ENCODE peak calls at places on chromosomes 7 and 10, in seven cellular contexts. One of them, this sample, is unnamed.

GRCh38 chr10:79379512-79380124 is 32.3 kb downstream of the PPIF start:
- DNase-seq in kidney tubule cell: no peak
- DNase-seq in upper lobe of right lung: no peak
- DNase-seq in CD4-positive, alpha-beta T cell: no peak
- DNase-seq in DMS153: no peak
- DNase-seq in activated T-cell treated with anti-CD3 and anti-CD28 coated beads for 48 hours: no peak
- DNase-seq in activated CD8-positive, alpha-beta T cell treated with anti-CD3 and anti-CD28 coated beads for 36 hours: no peak
- DNase-seq in this sample: no peak

GRCh38 chr10:108861181-108861754 is 1062.0 kb downstream of the XPNPEP1 start:
- DNase-seq in kidney tubule cell: no peak
- DNase-seq in upper lobe of right lung: no peak
- DNase-seq in CD4-positive, alpha-beta T cell: no peak
- DNase-seq in DMS153: no peak
- DNase-seq in activated T-cell treated with anti-CD3 and anti-CD28 coated beads for 48 hours: no peak
- DNase-seq in activated CD8-positive, alpha-beta T cell treated with anti-CD3 and anti-CD28 coated beads for 36 hours: no peak
- DNase-seq in this sample: no peak

GRCh38 chr7:9939171-9939570 is 1034.5 kb upstream of the PHF14 start:
- DNase-seq in kidney tubule cell: peak; percentile 30
- DNase-seq in upper lobe of right lung: no peak
- DNase-seq in CD4-positive, alpha-beta T cell: no peak
- DNase-seq in DMS153: no peak
- DNase-seq in activated T-cell treated with anti-CD3 and anti-CD28 coated beads for 48 hours: no peak
- DNase-seq in activated CD8-positive, alpha-beta T cell treated with anti-CD3 and anti-CD28 coated beads for 36 hours: no peak
- DNase-seq in this sample: no peak

GRCh38 chr7:76244781-76245391 is 43.2 kb downstream of the SRRM3 start:
- DNase-seq in kidney tubule cell: no peak
- DNase-seq in upper lobe of right lung: no peak
- DNase-seq in CD4-positive, alpha-beta T cell: no peak
- DNase-seq in DMS153: no peak
- DNase-seq in activated T-cell treated with anti-CD3 and anti-CD28 coated beads for 48 hours: no peak
- DNase-seq in activated CD8-positive, alpha-beta T cell treated with anti-CD3 and anti-CD28 coated beads for 36 hours: no peak
- DNase-seq in this sample: no peak

GRCh38 chr7:149772236-149772820 is 1.1 kb downstream of the ZNF467 start:
- DNase-seq in kidney tubule cell: no peak
- DNase-seq in upper lobe of right lung: peak; percentile 83
- DNase-seq in CD4-positive, alpha-beta T cell: peak; percentile 31
- DNase-seq in DMS153: no peak
- DNase-seq in activated T-cell treated with anti-CD3 and anti-CD28 coated beads for 48 hours: no peak
- DNase-seq in activated CD8-positive, alpha-beta T cell treated with anti-CD3 and anti-CD28 coated beads for 36 hours: peak; percentile 46
- DNase-seq in this sample: peak; percentile 42

GRCh38 chr10:19620867-19621266 is 195.4 kb upstream of the PLXDC2 start:
- DNase-seq in kidney tubule cell: no peak
- DNase-seq in upper lobe of right lung: no peak
- DNase-seq in CD4-positive, alpha-beta T cell: no peak
- DNase-seq in DMS153: no peak
- DNase-seq in activated T-cell treated with anti-CD3 and anti-CD28 coated beads for 48 hours: no peak
- DNase-seq in activated CD8-positive, alpha-beta T cell treated with anti-CD3 and anti-CD28 coated beads for 36 hours: no peak
- DNase-seq in this sample: no peak

GRCh38 chr7:69739906-69740545 is 141.8 kb downstream of the AUTS2 start:
- DNase-seq in kidney tubule cell: peak; percentile 51
- DNase-seq in upper lobe of right lung: no peak
- DNase-seq in CD4-positive, alpha-beta T cell: no peak
- DNase-seq in DMS153: no peak
- DNase-seq in activated T-cell treated with anti-CD3 and anti-CD28 coated beads for 48 hours: no peak
- DNase-seq in activated CD8-positive, alpha-beta T cell treated with anti-CD3 and anti-CD28 coated beads for 36 hours: no peak
- DNase-seq in this sample: no peak

GRCh38 chr10:117441812-117442443 is 66.7 kb upstream of the PDZD8 start:
- DNase-seq in kidney tubule cell: peak; percentile 99
- DNase-seq in upper lobe of right lung: no peak
- DNase-seq in CD4-positive, alpha-beta T cell: no peak
- DNase-seq in DMS153: no peak
- DNase-seq in activated T-cell treated with anti-CD3 and anti-CD28 coated beads for 48 hours: no peak
- DNase-seq in activated CD8-positive, alpha-beta T cell treated with anti-CD3 and anti-CD28 coated beads for 36 hours: no peak
- DNase-seq in this sample: peak; percentile 21

GRCh38 chr7:73770002-73770859 is at the start of gene CLDN3:
- DNase-seq in kidney tubule cell: peak; percentile 96
- DNase-seq in upper lobe of right lung: peak; percentile 95
- DNase-seq in CD4-positive, alpha-beta T cell: no peak
- DNase-seq in DMS153: peak; percentile 96
- DNase-seq in activated T-cell treated with anti-CD3 and anti-CD28 coated beads for 48 hours: no peak
- DNase-seq in activated CD8-positive, alpha-beta T cell treated with anti-CD3 and anti-CD28 coated beads for 36 hours: peak; percentile 12
- DNase-seq in this sample: peak; percentile 74

GRCh38 chr10:8173243-8173865 is 118.9 kb downstream of the GATA3 start:
- DNase-seq in kidney tubule cell: no peak
- DNase-seq in upper lobe of right lung: no peak
- DNase-seq in CD4-positive, alpha-beta T cell: no peak
- DNase-seq in DMS153: no peak
- DNase-seq in activated T-cell treated with anti-CD3 and anti-CD28 coated beads for 48 hours: no peak
- DNase-seq in activated CD8-positive, alpha-beta T cell treated with anti-CD3 and anti-CD28 coated beads for 36 hours: no peak
- DNase-seq in this sample: no peak

GRCh38 chr10:10403762-10404161 is 613.9 kb upstream of the CELF2 start:
- DNase-seq in kidney tubule cell: no peak
- DNase-seq in upper lobe of right lung: no peak
- DNase-seq in CD4-positive, alpha-beta T cell: no peak
- DNase-seq in DMS153: no peak
- DNase-seq in activated T-cell treated with anti-CD3 and anti-CD28 coated beads for 48 hours: no peak
- DNase-seq in activated CD8-positive, alpha-beta T cell treated with anti-CD3 and anti-CD28 coated beads for 36 hours: no peak
- DNase-seq in this sample: no peak

GRCh38 chr7:101402081-101402779 is 39.6 kb downstream of the COL26A1 start:
- DNase-seq in kidney tubule cell: peak; percentile 89
- DNase-seq in upper lobe of right lung: no peak
- DNase-seq in CD4-positive, alpha-beta T cell: no peak
- DNase-seq in DMS153: no peak
- DNase-seq in activated T-cell treated with anti-CD3 and anti-CD28 coated beads for 48 hours: no peak
- DNase-seq in activated CD8-positive, alpha-beta T cell treated with anti-CD3 and anti-CD28 coated beads for 36 hours: no peak
- DNase-seq in this sample: peak; percentile 71